ENCODE peak calls at places on chromosomes 3 and 15, in nine cellular contexts. B, O, I, H, J, W, Z, N and A are unnamed samples.

GRCh38 chr3:186461141-186461540 is 83.0 kb downstream of the CRYGS start:
- DNase-seq in O (no peak), Z (no peak), I (no peak), J (no peak), B (peak), N (no peak), W (no peak), H (peak), A (peak)

GRCh38 chr15:38683382-38684242 is 119.0 kb upstream of the RASGRP1 start:
- DNase-seq in H (peak), N (no peak), O (peak), B (peak), J (peak), W (peak), Z (peak), I (no peak), A (peak)

GRCh38 chr15:99433026-99433756 is 132.6 kb upstream of the MEF2A start:
- DNase-seq in Z (peak), O (no peak), B (no peak), H (no peak), W (peak), J (peak), I (peak), N (peak), A (no peak)

GRCh38 chr3:132911741-132912415 is 126.3 kb upstream of the TMEM108 start:
- DNase-seq in B (no peak), J (no peak), N (no peak), O (no peak), W (no peak), I (no peak), H (no peak), Z (no peak), A (no peak)

GRCh38 chr3:14765576-14766427 is 53.0 kb upstream of the FGD5 start:
- DNase-seq in W (no peak), J (no peak), H (no peak), Z (no peak), B (no peak), I (no peak), N (no peak), O (no peak), A (no peak)

GRCh38 chr3:61065451-61066011 is 185.7 kb downstream of the FHIT start:
- DNase-seq in B (no peak), N (no peak), I (no peak), J (no peak), Z (no peak), H (no peak), W (no peak), O (no peak), A (no peak)

GRCh38 chr3:42814246-42814645 is 5.0 kb downstream of the ACKR2 start:
- DNase-seq in W (no peak), B (no peak), O (no peak), H (no peak), I (no peak), N (no peak), J (no peak), Z (no peak), A (no peak)

GRCh38 chr15:93974804-93975481 is 256.4 kb upstream of the MCTP2 start:
- DNase-seq in H (peak), O (peak), N (no peak), B (peak), J (no peak), Z (no peak), I (no peak), W (no peak), A (peak)

GRCh38 chr3:188343894-188344293 is 189.9 kb downstream of the LPP start:
- DNase-seq in H (no peak), J (no peak), Z (no peak), W (no peak), N (no peak), O (no peak), I (no peak), B (no peak), A (no peak)

GRCh38 chr3:123447749-123448502 is 964 bp downstream of the ADCY5 start:
- DNase-seq in Z (no peak), J (peak), N (peak), H (no peak), I (peak), B (no peak), O (no peak), W (peak), A (no peak)

GRCh38 chr15:95405447-95405846 is 925.1 kb upstream of the NR2F2 start:
- DNase-seq in Z (no peak), J (no peak), O (no peak), H (no peak), W (no peak), N (no peak), B (peak), I (peak), A (no peak)

GRCh38 chr15:90083419-90083818 is 18.8 kb downstream of the IDH2 start:
- DNase-seq in N (no peak), Z (no peak), W (no peak), I (no peak), O (no peak), H (no peak), B (no peak), J (no peak), A (no peak)

GRCh38 chr3:111732248-111732879 is 126.7 kb upstream of the PHLDB2 start:
- DNase-seq in Z (no peak), O (peak), W (no peak), N (no peak), J (no peak), B (no peak), I (no peak), H (peak), A (no peak)

GRCh38 chr15:25690673-25691543 is 172.2 kb downstream of the ATP10A start:
- DNase-seq in I (no peak), J (no peak), Z (no peak), B (peak), N (no peak), W (peak), O (no peak), H (no peak), A (no peak)

GRCh38 chr3:11335056-11335608 is 62.9 kb downstream of the ATG7 start:
- DNase-seq in H (peak), N (no peak), I (no peak), W (no peak), J (no peak), B (peak), Z (no peak), O (peak), A (peak)

GRCh38 chr3:13134166-13134878 is 61.1 kb upstream of the IQSEC1 start:
- DNase-seq in I (no peak), N (no peak), H (no peak), J (no peak), W (no peak), O (no peak), Z (no peak), B (no peak), A (no peak)

GRCh38 chr3:183536238-183536880 is 19.1 kb downstream of the KLHL6 start:
- DNase-seq in H (no peak), O (no peak), B (no peak), J (no peak), W (no peak), Z (peak), I (no peak), N (no peak), A (no peak)

GRCh38 chr3:196640501-196640968 is 1.0 kb downstream of the NRROS start:
- DNase-seq in J (no peak), I (no peak), B (no peak), Z (peak), W (no peak), O (no peak), H (no peak), N (no peak), A (no peak)

GRCh38 chr3:196645091-196645490 is 5.6 kb downstream of the NRROS start:
- DNase-seq in Z (no peak), N (no peak), H (no peak), B (no peak), J (no peak), O (no peak), W (no peak), I (no peak), A (no peak)

GRCh38 chr3:196643761-196644160 is 4.3 kb downstream of the NRROS start:
- DNase-seq in J (no peak), H (no peak), N (no peak), O (no peak), Z (no peak), W (no peak), B (no peak), I (no peak), A (no peak)

GRCh38 chr3:196641278-196642058 is 2.0 kb downstream of the NRROS start:
- DNase-seq in O (no peak), Z (peak), J (no peak), B (no peak), I (no peak), W (no peak), H (no peak), N (no peak), A (no peak)

GRCh38 chr3:196643201-196643749 is 3.8 kb downstream of the NRROS start:
- DNase-seq in Z (peak), I (no peak), W (no peak), J (no peak), N (peak), H (no peak), O (no peak), B (no peak), A (no peak)
- TF ChIP-seq POLR2A in Z (no peak), I (no peak), W (no peak), J (no peak), N (peak), H (no peak), O (no peak), B (no peak), A (no peak)

GRCh38 chr3:196287405-196288140 is at the start of gene PCYT1A:
- DNase-seq in J (peak), H (peak), B (peak), Z (peak), N (peak), I (peak), O (peak), W (peak), A (peak)
- TF ChIP-seq POLR2A in J (peak), H (peak), B (peak), Z (peak), N (peak), I (peak), O (peak), W (peak), A (peak)

DNA sequence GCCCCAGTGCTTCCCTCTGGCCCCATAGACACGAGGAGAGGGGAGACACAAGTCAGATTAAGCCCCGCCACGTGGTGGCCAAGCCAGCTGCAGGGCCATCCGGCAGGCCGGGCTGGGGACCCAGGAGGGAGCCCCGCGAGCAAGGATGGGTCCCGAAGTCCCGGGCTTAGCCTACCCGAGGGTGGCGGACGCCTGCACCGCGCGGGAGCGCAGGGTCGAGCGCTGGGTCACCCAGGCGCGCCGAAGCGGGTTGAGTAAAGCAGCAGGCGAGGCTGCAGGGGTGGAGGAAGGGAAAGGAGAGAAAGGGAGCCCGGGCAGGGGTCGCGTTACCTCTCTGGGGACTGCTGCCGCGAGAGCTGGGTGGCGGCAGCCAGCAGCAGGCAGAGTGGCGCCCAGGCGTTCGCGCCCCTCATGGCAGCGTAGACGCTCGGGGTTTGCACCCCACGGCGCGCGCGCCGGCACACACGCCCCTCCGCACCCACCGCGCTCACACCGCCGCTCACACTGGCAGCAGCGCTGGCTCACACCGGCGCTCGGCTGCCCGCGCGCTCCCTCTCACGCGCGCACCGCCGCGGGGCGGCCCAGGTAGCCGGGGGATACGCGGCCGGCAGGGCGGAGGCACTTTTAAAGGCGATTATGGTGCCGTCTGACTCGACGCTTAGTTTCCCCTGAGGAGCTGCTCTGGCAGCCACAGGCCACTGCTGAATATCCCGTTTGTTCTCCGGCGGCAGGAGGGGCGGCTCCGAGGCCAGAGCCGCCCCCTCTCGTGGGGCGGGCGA is at the start of gene PCOLCE2:
- DNase-seq in Z (no peak), J (peak), B (no peak), H (peak), W (peak), O (no peak), I (peak), N (peak), A (peak)
- TF ChIP-seq POLR2A in Z (no peak), J (no peak), B (no peak), H (peak), W (no peak), O (no peak), I (no peak), N (no peak), A (no peak)

DNA sequence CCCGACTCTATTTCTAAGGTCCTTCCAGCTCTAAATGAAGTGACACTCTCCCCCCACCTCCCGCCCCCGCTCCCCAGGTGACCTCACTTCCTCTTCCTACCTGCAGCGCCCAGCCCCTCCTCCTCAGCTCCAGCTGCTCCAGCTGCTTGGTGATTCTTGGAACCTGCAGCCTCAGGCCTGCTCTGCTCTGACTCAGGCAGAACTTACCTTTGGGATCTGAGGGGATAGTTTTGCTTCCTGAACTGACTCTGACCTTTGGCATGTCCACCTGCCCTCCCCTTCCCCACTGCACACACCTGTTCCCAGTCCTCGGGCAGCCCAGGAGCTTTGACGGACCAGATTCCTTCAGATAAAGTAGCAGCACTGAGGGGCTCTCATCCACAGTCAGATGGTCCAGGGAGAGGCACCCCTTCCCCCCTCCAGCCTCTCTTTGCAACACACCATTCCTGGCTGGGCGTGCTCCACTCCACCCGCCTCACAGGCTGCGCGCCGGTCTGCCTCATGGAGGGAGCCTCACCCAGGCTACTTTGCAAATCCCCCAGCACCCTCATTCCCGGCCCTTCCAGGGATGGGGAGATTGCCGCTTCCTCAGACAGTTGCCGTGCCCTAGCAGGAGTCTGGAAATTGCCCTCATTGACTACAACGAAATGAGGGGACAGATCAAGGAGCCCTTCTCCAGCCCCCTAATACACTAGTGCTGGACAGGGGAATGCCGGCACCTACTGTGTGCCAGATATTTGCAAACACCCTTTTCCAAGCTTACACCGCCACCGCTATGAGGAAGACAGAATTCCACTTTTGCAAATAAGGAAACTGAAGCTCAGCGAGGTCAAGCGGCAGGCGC is 695 bp upstream of the C15orf39 start:
- DNase-seq in O (peak), I (peak), N (peak), B (no peak), H (no peak), Z (peak), J (no peak), W (peak), A (no peak)
- TF ChIP-seq POLR2A in O (no peak), I (no peak), N (peak), B (no peak), H (no peak), Z (no peak), J (no peak), W (no peak), A (no peak)

GRCh38 chr3:184639351-184639750 is 72.5 kb downstream of the MAGEF1 start:
- DNase-seq in J (no peak), H (no peak), O (no peak), N (no peak), B (no peak), W (no peak), Z (no peak), I (no peak), A (no peak)
- TF ChIP-seq POLR2A in J (no peak), H (no peak), O (no peak), N (no peak), B (no peak), W (no peak), Z (no peak), I (no peak), A (no peak)